ENCODE peak calls at places on chromosomes 3 and 15, in seven cellular contexts. F is neural crest cell, V is RWPE1, E is endothelial cell, I is GM12865, B is AG04450, C is epithelial cell of proximal tubule. A is an unnamed sample.

GRCh38 chr3:55000546-55000945 is 72.7 kb upstream of the LRTM1 start:
- DNase-seq in E (no peak), B (peak), V (peak), I (no peak), C (peak), F (no peak), A (no peak)

GRCh38 chr3:4061854-4062360 is 241.3 kb upstream of the SETMAR start:
- DNase-seq in F (no peak), B (no peak), I (no peak), E (no peak), C (no peak), V (no peak), A (no peak)

GRCh38 chr3:173411288-173412064 is 13.9 kb downstream of the NLGN1 start:
- DNase-seq in I (no peak), B (no peak), F (peak), E (peak), C (no peak), V (peak), A (no peak)

GRCh38 chr15:65818927-65819562 is 27.0 kb upstream of the DENND4A start:
- DNase-seq in B (no peak), E (no peak), C (no peak), I (peak), F (no peak), V (no peak), A (peak)

GRCh38 chr3:14140668-14141067 is 15.8 kb downstream of the TMEM43 start:
- DNase-seq in E (no peak), C (no peak), B (no peak), V (no peak), I (no peak), F (no peak), A (no peak)

GRCh38 chr15:55031732-55032131 is 165.0 kb downstream of the RSL24D1 start:
- DNase-seq in F (no peak), V (no peak), E (no peak), C (no peak), I (peak), B (no peak), A (no peak)

GRCh38 chr3:30751610-30752299 is 142.7 kb downstream of the GADL1 start:
- DNase-seq in I (peak), F (peak), E (peak), V (no peak), B (no peak), C (no peak), A (peak)

GRCh38 chr15:58361291-58361759 is 70.5 kb upstream of the LIPC start:
- DNase-seq in F (no peak), B (peak), C (no peak), E (no peak), I (no peak), V (peak), A (no peak)

GRCh38 chr15:31031471-31032064 is 40.1 kb upstream of the MTMR10 start:
- DNase-seq in I (peak), V (no peak), C (no peak), B (no peak), E (no peak), F (no peak), A (peak)

GRCh38 chr3:123620338-123620737 is 35.5 kb upstream of the HACD2 start:
- DNase-seq in F (no peak), I (no peak), C (no peak), B (peak), E (no peak), V (no peak), A (no peak)

DNA sequence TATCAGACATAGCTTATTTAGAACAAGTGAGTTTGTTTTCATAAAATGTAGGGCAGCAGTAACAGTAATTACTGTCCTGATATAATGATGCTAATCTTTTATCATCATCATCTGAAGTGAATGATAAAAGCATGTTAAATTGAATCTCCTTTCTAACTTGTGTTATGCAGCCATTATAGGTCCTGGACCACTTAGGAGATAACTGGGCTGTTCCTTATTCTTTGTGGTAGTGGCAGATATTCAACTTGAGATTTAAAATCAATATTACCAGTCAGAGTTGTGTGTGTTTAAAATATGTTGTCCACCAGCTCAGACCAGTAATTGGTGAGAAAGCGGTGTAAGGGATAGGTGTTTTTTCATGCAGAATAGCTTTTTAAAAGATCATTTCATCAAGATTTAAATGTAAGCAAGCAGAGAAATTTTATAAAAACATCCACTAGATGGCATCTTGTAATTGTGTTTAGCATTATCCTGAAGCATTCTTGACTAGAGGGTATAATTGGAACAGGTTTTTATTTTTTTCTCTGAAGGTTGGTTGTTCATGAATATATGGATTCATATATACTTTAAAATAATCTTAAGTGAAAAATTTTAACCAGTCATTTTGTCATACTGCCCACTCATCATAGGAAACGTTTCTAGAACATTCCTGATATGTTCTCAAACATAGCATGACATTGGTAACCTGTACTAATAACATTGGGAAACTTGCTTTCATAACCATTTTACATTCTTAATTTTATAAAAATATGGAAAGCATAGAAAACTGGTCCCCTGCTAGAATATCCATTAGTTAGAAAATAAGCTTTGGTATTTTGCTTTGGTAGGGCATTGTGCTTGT is 153.9 kb downstream of the BBX start:
- DNase-seq in F (no peak), I (peak), E (no peak), C (no peak), V (peak), B (no peak), A (no peak)
- TF ChIP-seq CTCF in F (peak), I (peak), E (peak), C (peak), V (peak), B (peak), A (peak)

DNA sequence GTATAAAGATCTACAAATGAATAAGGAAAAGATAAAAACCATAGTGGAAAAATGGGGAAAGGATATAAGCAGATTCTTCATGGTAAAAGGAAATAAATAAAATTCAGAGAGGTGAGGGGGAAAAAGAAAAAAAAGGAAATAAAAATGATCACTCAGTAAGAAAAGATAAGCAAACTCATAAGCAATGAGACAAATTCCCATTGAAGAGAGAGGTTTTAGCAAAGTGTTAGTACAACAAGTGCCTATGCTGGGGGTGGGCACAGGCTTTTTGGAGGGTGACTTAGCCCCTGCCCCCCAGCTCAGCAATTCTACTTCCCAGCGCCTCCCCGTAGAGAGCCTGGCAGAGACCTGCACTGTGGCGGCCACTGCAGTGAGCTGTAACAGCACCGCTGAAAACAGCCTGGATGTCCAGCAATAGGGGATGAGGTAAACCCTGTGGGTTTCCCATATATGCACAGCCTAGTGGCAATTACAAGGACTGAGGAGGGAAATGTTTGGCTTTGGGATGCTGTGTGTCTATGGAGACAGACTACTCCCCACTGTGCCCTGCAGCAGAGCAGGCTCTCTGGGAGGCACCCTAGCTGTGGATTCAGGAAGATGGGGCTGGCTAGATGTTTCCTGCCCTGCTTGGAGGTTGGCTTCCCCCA is 23.7 kb upstream of the SFMBT1 start:
- DNase-seq in E (no peak), F (no peak), I (no peak), B (no peak), C (no peak), V (no peak), A (no peak)
- TF ChIP-seq CTCF in E (no peak), F (no peak), I (no peak), B (peak), C (no peak), V (no peak), A (no peak)

DNA sequence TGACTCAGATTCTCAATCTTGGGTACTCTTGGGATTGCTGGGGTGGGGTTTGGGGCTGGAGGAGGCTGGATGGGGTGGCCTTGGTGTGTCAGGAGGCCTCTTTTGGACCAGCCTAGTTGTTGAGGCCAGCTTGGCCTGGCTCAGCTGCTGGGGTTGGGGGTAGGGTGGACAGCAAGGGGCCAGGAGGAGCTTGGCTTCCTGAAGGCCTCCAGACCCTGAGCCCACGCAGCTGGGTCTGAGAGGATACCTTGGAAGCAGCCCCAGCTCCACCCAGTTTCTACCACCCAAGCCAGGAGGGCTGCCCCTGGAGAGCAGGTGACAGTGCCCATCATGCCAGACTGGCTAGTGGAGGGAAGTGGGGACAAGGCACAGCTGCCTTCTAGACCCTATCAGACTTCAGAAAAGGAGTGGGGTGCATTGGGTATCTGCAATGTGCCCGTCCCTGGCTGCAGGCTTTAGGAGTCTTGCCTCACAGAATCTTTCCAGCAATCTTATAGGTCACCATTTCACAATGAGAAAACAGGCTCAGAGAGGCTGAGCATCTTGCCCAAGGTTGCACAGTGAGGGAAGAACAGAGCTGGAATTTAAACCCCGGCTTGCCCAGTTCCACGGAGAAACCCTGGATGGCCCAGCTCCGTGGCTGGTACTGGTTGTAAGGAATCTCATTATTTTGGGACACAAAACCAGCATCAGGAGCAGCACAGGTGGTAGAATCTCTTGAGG is 83.0 kb downstream of the LINGO1 start:
- DNase-seq in I (no peak), C (no peak), E (no peak), V (no peak), F (no peak), B (no peak), A (no peak)
- TF ChIP-seq CTCF in I (no peak), C (no peak), E (no peak), V (no peak), F (no peak), B (no peak), A (no peak)

DNA sequence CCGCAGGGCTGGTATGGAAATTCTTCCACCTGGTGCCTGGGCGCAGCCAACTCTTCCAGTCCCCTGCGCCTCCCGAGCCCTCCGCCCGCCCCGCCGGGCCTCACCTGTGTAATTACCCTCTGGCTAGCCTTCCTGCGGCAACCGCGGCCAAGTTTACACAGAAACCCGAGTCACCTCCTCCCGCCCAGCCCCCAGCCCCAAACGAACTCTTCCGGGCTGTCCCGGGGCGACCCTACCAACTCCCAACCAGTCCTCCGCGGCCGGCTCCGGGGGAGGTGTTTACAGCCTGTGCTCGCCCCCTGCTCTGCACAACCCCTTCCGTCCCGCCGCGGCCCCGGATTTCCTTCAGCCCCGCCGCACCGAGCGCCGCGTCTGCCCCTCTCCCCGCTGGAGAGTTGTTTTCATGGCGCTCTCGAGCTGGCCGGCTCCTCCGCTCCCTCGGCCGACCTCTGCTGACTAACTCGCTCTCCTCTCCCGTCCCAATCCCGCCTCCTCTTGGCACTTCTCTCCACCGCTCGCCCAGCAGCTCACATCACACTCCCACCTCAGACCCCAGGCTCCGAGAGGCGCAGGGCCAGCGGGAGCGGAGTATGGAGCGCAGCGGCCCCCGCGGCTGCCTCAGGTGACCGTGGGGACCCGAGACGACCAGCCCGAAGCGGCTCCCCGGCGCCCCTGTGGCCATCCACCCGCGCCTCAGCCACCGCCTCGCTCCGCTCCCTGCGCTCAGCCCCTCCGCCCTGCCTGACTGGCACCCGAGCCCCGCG is 538 bp downstream of the ATOSA start:
- DNase-seq in F (peak), B (peak), E (peak), C (no peak), I (peak), V (peak), A (peak)
- TF ChIP-seq CTCF in F (no peak), B (no peak), E (no peak), C (no peak), I (no peak), V (peak), A (no peak)

DNA sequence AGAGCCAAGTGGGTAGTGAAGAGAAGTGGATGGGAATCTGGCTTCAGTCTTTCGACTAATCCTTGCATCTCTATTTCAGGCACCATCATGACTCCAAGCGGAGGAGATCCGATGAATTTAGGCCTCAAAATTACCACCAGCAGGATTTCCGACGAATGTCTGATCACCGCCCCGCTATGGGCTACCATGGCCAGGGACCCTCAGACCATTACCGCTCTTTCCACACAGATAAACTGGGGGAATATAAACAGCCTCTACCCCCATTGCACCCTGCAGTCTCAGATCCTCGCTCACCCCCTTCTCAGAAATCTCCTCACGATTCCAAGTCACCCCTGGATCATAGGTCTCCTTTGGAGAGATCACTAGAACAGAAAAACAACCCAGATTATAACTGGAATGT is 64.7 kb downstream of the RGMA start:
- DNase-seq in V (no peak), F (no peak), C (no peak), I (no peak), E (no peak), B (no peak), A (no peak)
- TF ChIP-seq CTCF in V (no peak), F (no peak), C (no peak), I (no peak), E (no peak), B (no peak), A (no peak)

DNA sequence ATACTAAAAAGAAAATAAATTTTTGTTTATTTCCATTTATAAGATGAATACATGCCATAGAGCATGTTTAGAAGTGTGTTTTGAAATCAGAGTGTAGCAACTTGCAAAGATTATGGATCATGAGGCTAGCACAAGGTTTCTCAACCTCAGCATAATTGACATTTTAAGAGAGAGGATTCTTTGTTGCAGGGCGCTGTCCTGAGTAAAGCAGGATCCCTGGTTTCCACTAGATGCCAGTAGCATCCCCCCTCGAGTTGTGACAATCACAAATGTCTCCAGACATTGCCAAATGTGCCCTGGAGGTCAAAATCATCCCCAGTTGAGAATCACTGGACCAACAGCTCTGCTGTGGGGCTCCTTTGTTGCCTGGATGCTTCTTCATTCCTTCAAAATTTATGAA is 128.5 kb upstream of the RBMS3 start:
- DNase-seq in B (no peak), V (no peak), I (no peak), E (no peak), F (peak), C (no peak), A (no peak)
- TF ChIP-seq CTCF in B (no peak), V (no peak), I (no peak), E (no peak), F (no peak), C (peak), A (no peak)

A was measured in GM13977.